ENCODE peak calls at places on chromosomes 6 and 20, in nine cellular contexts. M is T-helper 22 cell; D is NCI-H2081; H is ELR; A is stimulated activated CD8-positive, alpha-beta memory T cell treated with anti-CD3 and anti-CD28 coated beads, Interleukin-4, amount 100 ng/mL, for 48 hours; Y is right cardiac atrium; W is A172; U is HEK293T; E is SIG-M5. P is an unnamed sample.

GRCh38 chr6:12751694-12752304 is 35.2 kb downstream of the PHACTR1 start:
- DNase-seq in Y (peak), M (no peak), A (peak), E (no peak), W (peak), U (peak), H (peak), D (no peak), P (peak)

GRCh38 chr6:151181701-151182367 is 57.9 kb upstream of the AKAP12 start:
- DNase-seq in D (no peak), U (no peak), A (no peak), H (no peak), E (no peak), M (no peak), W (no peak), Y (no peak), P (no peak)

GRCh38 chr6:35727206-35727934 is 9.5 kb upstream of the ARMC12 start:
- DNase-seq in U (peak), H (peak), W (peak), D (peak), A (peak), M (no peak), E (no peak), Y (peak), P (peak)

GRCh38 chr6:146420255-146420654 is 123.4 kb upstream of the RAB32 start:
- DNase-seq in D (no peak), H (no peak), Y (no peak), W (no peak), E (no peak), A (no peak), M (no peak), U (no peak), P (no peak)

GRCh38 chr6:44388135-44388487 is 605 bp downstream of the CDC5L start:
- DNase-seq in M (no peak), W (peak), A (peak), D (no peak), H (no peak), U (no peak), Y (no peak), E (no peak), P (no peak)

GRCh38 chr20:41249781-41250281 is 67.7 kb downstream of the ZHX3 start:
- DNase-seq in D (no peak), W (peak), U (peak), E (no peak), M (no peak), H (peak), A (no peak), Y (peak), P (no peak)

GRCh38 chr6:127190552-127190951 is 72.1 kb downstream of the RSPO3 start:
- DNase-seq in D (no peak), A (no peak), Y (no peak), E (no peak), M (no peak), W (peak), U (peak), H (peak), P (no peak)

GRCh38 chr6:118744261-118744941 is 93.0 kb upstream of the CEP85L start:
- DNase-seq in D (no peak), Y (no peak), M (no peak), A (no peak), U (no peak), H (peak), E (no peak), W (no peak), P (no peak)

GRCh38 chr6:16129623-16130243 is 847 bp downstream of the MYLIP start:
- DNase-seq in H (peak), D (peak), U (no peak), E (no peak), M (peak), Y (peak), W (no peak), A (peak), P (peak)

GRCh38 chr20:32470025-32470861 is 112.1 kb downstream of the ASXL1 start:
- DNase-seq in U (peak), E (no peak), A (no peak), M (no peak), H (peak), W (peak), D (no peak), Y (peak), P (peak)

GRCh38 chr6:151098166-151098565 is 141.6 kb upstream of the AKAP12 start:
- DNase-seq in U (no peak), A (peak), H (no peak), Y (no peak), E (no peak), W (no peak), M (no peak), D (no peak), P (no peak)

GRCh38 chr6:28141500-28142329 is at the start of gene ZKSCAN8:
- DNase-seq in Y (peak), W (peak), M (peak), U (peak), E (peak), H (peak), D (peak), A (peak), P (peak)

GRCh38 chr6:139653136-139653535 is 278.7 kb upstream of the CITED2 start:
- DNase-seq in M (no peak), W (no peak), A (no peak), U (no peak), D (no peak), H (no peak), E (no peak), Y (no peak), P (no peak)

GRCh38 chr20:10513931-10514575 is 78.9 kb downstream of the SLX4IP start:
- DNase-seq in E (no peak), M (no peak), Y (no peak), H (peak), D (no peak), W (no peak), A (no peak), U (no peak), P (no peak)

GRCh38 chr6:138491020-138491419 is 8.3 kb downstream of the NHSL1 start:
- DNase-seq in H (no peak), D (no peak), M (no peak), Y (no peak), E (no peak), U (no peak), A (no peak), W (no peak), P (no peak)

GRCh38 chr6:43809417-43810305 is 39.6 kb downstream of the VEGFA start:
- DNase-seq in W (peak), D (no peak), M (no peak), E (no peak), U (no peak), Y (no peak), H (peak), A (no peak), P (no peak)

GRCh38 chr6:110180228-110181008 is at the start of gene CDC40:
- DNase-seq in D (no peak), W (no peak), A (peak), U (peak), E (no peak), H (no peak), M (peak), Y (peak), P (peak)

GRCh38 chr6:28977351-28978136 is 27.6 kb downstream of the ZNF311 start:
- DNase-seq in M (no peak), E (peak), U (no peak), Y (no peak), W (peak), A (peak), H (peak), D (no peak), P (peak)

P was measured in left ventricle myocardium superior.